ENCODE peak calls at places on chromosomes 2 and 18, in eight cellular contexts. F is ovary, N is suprapubic skin, J is GM12891, D is IMR-90, G is tibial nerve, Y is GM12878, Q is NB4. K is an unnamed sample.
A peak's percentile ranks its signal among the peaks of the same experiment; 100 is the strongest.

GRCh38 chr2:32553829-32554432 is 73.9 kb upstream of the TTC27 start:
- DNase-seq in F (no peak), N (no peak), J (peak; percentile 11), D (peak; percentile 61), G (peak; percentile 51), Y (peak; percentile 19), Q (peak; percentile 73), K (peak; percentile 7)

GRCh38 chr2:88729061-88729745 is 37.7 kb downstream of the RPIA start:
- DNase-seq in F (no peak), N (no peak), J (no peak), D (no peak), G (no peak), Y (no peak), Q (peak; percentile 97), K (peak; percentile 29)

GRCh38 chr2:98123286-98123685 is 36.3 kb downstream of the VWA3B start:
- DNase-seq in F (no peak), N (no peak), J (no peak), D (no peak), G (no peak), Y (no peak), Q (peak; percentile 80), K (no peak)

GRCh38 chr18:2891526-2892431 is 45.0 kb downstream of the EMILIN2 start:
- DNase-seq in F (no peak), N (no peak), J (no peak), D (no peak), G (no peak), Y (no peak), Q (no peak), K (no peak)

GRCh38 chr18:57436193-57436964 is 1.2 kb downstream of the ONECUT2 start:
- DNase-seq in F (peak; percentile 31), N (no peak), J (no peak), D (no peak), G (no peak), Y (no peak), Q (no peak), K (no peak)

GRCh38 chr2:9693646-9694045 is 62.8 kb upstream of the YWHAQ start:
- DNase-seq in F (no peak), N (no peak), J (no peak), D (no peak), G (no peak), Y (no peak), Q (no peak), K (no peak)

GRCh38 chr18:58640428-58640805 is 11.5 kb upstream of the ALPK2 start:
- DNase-seq in F (no peak), N (no peak), J (no peak), D (no peak), G (no peak), Y (no peak), Q (no peak), K (no peak)

GRCh38 chr2:53970095-53970897 is 497 bp downstream of the PSME4 start:
- DNase-seq in F (no peak), N (no peak), J (no peak), D (peak; percentile 37), G (peak; percentile 32), Y (no peak), Q (peak; percentile 70), K (no peak)

GRCh38 chr18:21538230-21538629 is 62.3 kb downstream of the ESCO1 start:
- DNase-seq in F (no peak), N (no peak), J (no peak), D (no peak), G (no peak), Y (no peak), Q (no peak), K (no peak)
- TF ChIP-seq POLR2A in F (no peak), N (no peak), J (no peak), D (no peak), G (no peak), Y (no peak), Q (no peak), K (no peak)

DNA sequence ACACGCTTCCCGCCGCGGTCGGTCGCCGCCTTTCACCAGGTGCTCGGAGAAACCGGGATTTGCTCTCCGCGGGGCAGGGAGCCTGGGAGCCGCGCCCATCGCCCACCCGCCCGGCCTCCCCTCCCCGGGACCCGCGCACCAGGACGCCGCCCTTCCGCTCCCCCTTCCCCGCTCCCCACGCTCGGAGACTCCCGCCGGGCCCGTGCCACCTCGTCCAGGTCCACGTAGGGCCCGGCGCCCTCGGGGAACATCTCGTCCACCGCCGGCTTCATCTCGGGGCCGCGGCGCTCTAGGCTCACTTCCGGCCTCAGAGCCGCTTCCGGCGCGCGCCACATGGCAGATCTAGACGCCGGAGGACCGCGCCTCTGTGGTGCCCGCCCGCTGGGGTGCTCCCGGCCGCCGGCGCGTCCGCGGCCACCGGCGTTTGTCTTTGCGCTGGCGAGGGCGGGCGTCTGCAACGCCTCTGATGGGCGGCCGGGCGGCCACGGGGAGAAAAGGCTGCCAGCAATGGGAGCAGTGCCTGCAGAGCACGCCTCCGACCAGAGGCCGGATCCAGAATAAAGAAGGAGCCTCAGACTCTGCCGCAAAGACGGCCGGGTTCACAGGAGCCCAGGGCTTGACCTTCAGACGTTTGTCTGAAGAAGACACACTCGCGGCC is at the start of gene COPS9:
- DNase-seq in F (peak; percentile 93), N (peak; percentile 92), J (peak; percentile 99), D (peak; percentile 85), G (peak; percentile 76), Y (peak; percentile 27), Q (peak; percentile 93), K (peak; percentile 91)
- TF ChIP-seq POLR2A in F (peak; percentile 42), N (peak; percentile 19), J (no peak), D (peak; percentile 83), G (peak; percentile 28), Y (peak; percentile 95), Q (peak; percentile 60), K (peak; percentile 80)

DNA sequence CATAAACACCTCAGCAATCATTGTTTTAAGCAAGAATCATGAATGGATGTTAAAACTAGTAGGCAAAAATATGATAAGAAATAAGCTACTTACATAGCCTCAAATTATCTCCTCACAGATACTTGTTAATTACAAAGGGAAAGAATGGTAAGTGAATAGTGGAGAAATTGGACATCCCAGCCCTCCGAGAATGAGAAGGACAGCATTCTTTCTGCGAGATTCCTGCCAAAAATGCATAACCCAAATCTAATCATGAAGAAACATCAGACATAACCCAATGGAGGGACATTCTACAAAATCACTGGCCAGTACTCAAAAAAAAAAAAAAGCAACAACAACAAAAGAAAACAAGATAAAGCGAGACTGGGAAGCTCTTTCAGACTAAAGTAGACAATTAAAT is 58.0 kb upstream of the GLI2 start:
- DNase-seq in F (no peak), N (no peak), J (no peak), D (no peak), G (no peak), Y (no peak), Q (no peak), K (no peak)
- TF ChIP-seq POLR2A in F (no peak), N (no peak), J (no peak), D (no peak), G (no peak), Y (no peak), Q (no peak), K (no peak)

GRCh38 chr2:240837621-240838020 is 17.6 kb upstream of the KIF1A start:
- DNase-seq in F (no peak), N (no peak), J (no peak), D (no peak), G (no peak), Y (no peak), Q (no peak), K (no peak)
- TF ChIP-seq POLR2A in F (no peak), N (no peak), J (no peak), D (no peak), G (no peak), Y (no peak), Q (no peak), K (no peak)

GRCh38 chr18:9827856-9828793 is 57.6 kb upstream of the TXNDC2 start:
- DNase-seq in F (no peak), N (no peak), J (no peak), D (peak; percentile 100), G (peak; percentile 57), Y (no peak), Q (peak; percentile 98), K (peak; percentile 83)
- TF ChIP-seq POLR2A in F (no peak), N (no peak), J (no peak), D (no peak), G (no peak), Y (no peak), Q (peak; percentile 16), K (no peak)

DNA sequence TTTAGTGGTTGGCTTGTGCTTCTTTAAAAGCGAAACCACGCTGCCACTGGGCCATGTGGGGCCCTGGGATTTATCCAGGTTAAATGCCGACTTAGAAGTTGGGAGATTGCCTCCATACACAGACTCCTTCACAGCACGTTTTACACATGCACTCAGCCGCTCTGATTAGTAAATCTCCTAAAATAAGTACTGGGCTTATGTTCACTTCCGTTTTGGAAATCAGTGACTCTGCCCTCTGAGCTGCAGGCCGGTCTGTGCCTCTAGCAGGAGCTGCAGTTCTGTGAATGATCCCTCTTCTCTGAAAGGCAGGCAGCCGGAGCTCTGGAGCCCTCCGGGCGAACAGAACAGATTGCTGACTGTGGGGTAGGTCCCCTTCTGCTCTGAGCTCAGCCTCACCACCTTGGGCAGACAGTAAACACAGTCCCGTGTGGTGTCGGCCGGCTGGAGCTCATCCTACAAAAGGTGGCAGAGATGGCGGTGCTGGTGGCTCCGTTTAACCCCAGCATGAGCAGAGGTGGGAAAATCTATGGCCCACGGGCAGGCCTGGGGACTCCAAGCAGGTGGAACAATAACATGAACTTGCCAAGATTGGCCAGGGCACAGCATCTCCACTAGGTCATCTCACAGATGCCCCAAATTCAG is 9.8 kb upstream of the RAB17 start:
- DNase-seq in F (peak; percentile 69), N (no peak), J (no peak), D (peak; percentile 71), G (peak; percentile 29), Y (no peak), Q (no peak), K (no peak)
- TF ChIP-seq POLR2A in F (no peak), N (no peak), J (no peak), D (no peak), G (no peak), Y (no peak), Q (no peak), K (no peak)

GRCh38 chr2:96531872-96532505 is 4.6 kb upstream of the ARID5A start:
- DNase-seq in F (peak; percentile 95), N (peak; percentile 98), J (no peak), D (peak; percentile 99), G (peak; percentile 100), Y (peak; percentile 94), Q (peak; percentile 93), K (peak; percentile 98)
- TF ChIP-seq POLR2A in F (peak; percentile 79), N (no peak), J (no peak), D (peak; percentile 28), G (peak; percentile 70), Y (peak; percentile 55), Q (no peak), K (no peak)